ENCODE peak calls at places on chromosomes 12 and 14, in seven cellular contexts. H is cardiac muscle cell, S is A549, W is prostate gland, A is ascending aorta, V is uterus, N is foreskin fibroblast. K is an unnamed sample.

GRCh38 chr14:80385340-80385739 is 174.0 kb upstream of the DIO2 start:
- DNase-seq in V (no peak), H (no peak), N (no peak), W (no peak), A (no peak), S (no peak), K (no peak)

GRCh38 chr12:81077686-81078441 is at the start of gene ACSS3:
- DNase-seq in S (no peak), N (peak; percentile 17), A (peak; percentile 78), W (peak; percentile 49), V (peak; percentile 56), H (peak; percentile 84), K (no peak)

GRCh38 chr14:21852061-21852664 is 178.5 kb upstream of the OR4E1 start:
- DNase-seq in N (no peak), V (no peak), S (no peak), W (peak; percentile 7), A (no peak), H (peak; percentile 71), K (peak; percentile 75)

GRCh38 chr12:47752552-47752951 is 6.1 kb downstream of the RAPGEF3 start:
- DNase-seq in V (no peak), N (peak; percentile 80), H (no peak), S (no peak), W (no peak), A (no peak), K (no peak)

GRCh38 chr12:113174461-113175384 is 10.6 kb downstream of the DDX54 start:
- DNase-seq in A (peak; percentile 77), H (peak; percentile 67), W (peak; percentile 41), S (peak; percentile 88), N (peak; percentile 51), V (peak; percentile 62), K (peak; percentile 33)

GRCh38 chr12:92485356-92486348 is 217.1 kb upstream of the PLEKHG7 start:
- DNase-seq in V (peak; percentile 25), N (no peak), A (no peak), W (no peak), H (no peak), S (no peak), K (no peak)

GRCh38 chr12:19648173-19648572 is 208.9 kb downstream of the AEBP2 start:
- DNase-seq in W (no peak), A (no peak), H (no peak), V (no peak), N (peak; percentile 16), S (no peak), K (no peak)

GRCh38 chr12:97404549-97404948 is 58.1 kb upstream of the RMST start:
- DNase-seq in N (no peak), V (no peak), S (peak; percentile 25), W (peak; percentile 21), A (no peak), H (peak; percentile 66), K (peak; percentile 19)

GRCh38 chr12:125454786-125455450 is 389.7 kb downstream of the AACS start:
- DNase-seq in H (no peak), W (no peak), A (no peak), V (no peak), S (no peak), N (no peak), K (no peak)

GRCh38 chr12:87425942-87426554 is 603.2 kb downstream of the C12orf50 start:
- DNase-seq in H (no peak), N (no peak), S (no peak), A (no peak), W (no peak), V (no peak), K (no peak)

GRCh38 chr12:38919191-38919590 is 13.8 kb upstream of the CPNE8 start:
- DNase-seq in A (no peak), S (no peak), W (no peak), N (no peak), H (no peak), V (no peak), K (no peak)

GRCh38 chr12:12534134-12534866 is 28.4 kb downstream of the DUSP16 start:
- DNase-seq in V (no peak), W (no peak), A (no peak), S (no peak), N (no peak), H (peak; percentile 70), K (no peak)

GRCh38 chr12:98401427-98401826 is 114.0 kb upstream of the TMPO start:
- DNase-seq in N (no peak), A (no peak), S (no peak), H (peak; percentile 44), W (no peak), V (no peak), K (no peak)

GRCh38 chr12:4041191-4041885 is 168.1 kb upstream of the PARP11 start:
- DNase-seq in W (no peak), V (no peak), S (no peak), A (no peak), N (no peak), H (no peak), K (no peak)

GRCh38 chr12:6360080-6360571 is 15.2 kb downstream of the SCNN1A start:
- DNase-seq in N (no peak), H (no peak), V (no peak), A (no peak), W (no peak), S (no peak), K (no peak)

GRCh38 chr12:8709124-8709830 is 11.5 kb downstream of the RIMKLB start:
- DNase-seq in A (no peak), W (no peak), H (no peak), S (no peak), N (peak; percentile 11), V (no peak), K (no peak)

GRCh38 chr12:104567832-104568490 is 111.2 kb downstream of the CHST11 start:
- DNase-seq in N (no peak), S (no peak), A (no peak), H (no peak), W (no peak), V (no peak), K (peak; percentile 44)

GRCh38 chr12:124774054-124774461 is 89.6 kb downstream of the SCARB1 start:
- DNase-seq in S (no peak), W (no peak), H (no peak), A (no peak), N (no peak), V (no peak), K (no peak)

GRCh38 chr14:103735022-103735421 is 19.4 kb downstream of the ZFYVE21 start:
- DNase-seq in H (no peak), V (no peak), N (no peak), W (no peak), A (peak; percentile 60), S (no peak), K (no peak)

GRCh38 chr12:75364918-75365317 is 26.0 kb upstream of the GLIPR1L2 start:
- DNase-seq in N (peak; percentile 80), H (no peak), V (no peak), A (no peak), W (no peak), S (no peak), K (no peak)

GRCh38 chr12:3319723-3320492 is 171.1 kb upstream of the PRMT8 start:
- DNase-seq in V (no peak), W (no peak), S (peak; percentile 40), N (no peak), H (no peak), A (no peak), K (no peak)

GRCh38 chr14:65709576-65709975 is 297.0 kb downstream of the FUT8 start:
- DNase-seq in N (no peak), V (no peak), W (no peak), H (no peak), S (no peak), A (no peak), K (no peak)

GRCh38 chr12:49365542-49365941 is 1.7 kb upstream of the SPATS2 start:
- DNase-seq in A (no peak), H (no peak), N (peak; percentile 59), V (no peak), W (no peak), S (no peak), K (no peak)

GRCh38 chr14:59333668-59334067 is 131.5 kb downstream of the GPR135 start:
- DNase-seq in W (peak; percentile 67), N (peak; percentile 88), H (peak; percentile 92), S (no peak), V (peak; percentile 65), A (no peak), K (no peak)
- H3K4me3 ChIP-seq in W (no peak overlapping the region), N (no peak overlapping the region), H (no peak overlapping the region), S (no peak overlapping the region), V (no peak overlapping the region), A (no peak overlapping the region), K (no peak overlapping the region)

GRCh38 chr12:132550014-132550802 is 60.2 kb downstream of the LRCOL1 start:
- DNase-seq in S (no peak), H (peak; percentile 74), W (no peak), A (no peak), V (no peak), N (peak; percentile 19), K (no peak)
- H3K4me3 ChIP-seq in S (no peak overlapping the region), H (peak overlapping the region; percentile 24), W (no peak overlapping the region), A (no peak overlapping the region), V (no peak overlapping the region), N (no peak overlapping the region), K (no peak overlapping the region)

GRCh38 chr12:121812921-121813896 is 9.4 kb downstream of the SETD1B start:
- DNase-seq in A (no peak), S (no peak), W (no peak), V (no peak), H (no peak), N (no peak), K (no peak)
- H3K4me3 ChIP-seq in A (peak overlapping the region; percentile 63), S (peak overlapping the region; percentile 53), W (peak overlapping the region; percentile 53), V (peak overlapping the region; percentile 43), H (peak overlapping the region; percentile 54), N (peak overlapping the region; percentile 67), K (no peak overlapping the region)

GRCh38 chr14:100545359-100545758 is 41.9 kb downstream of the BEGAIN start:
- DNase-seq in S (no peak), H (no peak), A (no peak), W (no peak), V (no peak), N (no peak), K (no peak)

GRCh38 chr14:100548295-100548655 is 38.9 kb downstream of the BEGAIN start:
- DNase-seq in A (no peak), S (no peak), H (no peak), V (no peak), N (no peak), W (no peak), K (no peak)

GRCh38 chr14:100547633-100548294 is 39.5 kb downstream of the BEGAIN start:
- DNase-seq in S (no peak), W (peak; percentile 77), H (no peak), A (peak; percentile 76), N (peak; percentile 65), V (peak; percentile 79), K (peak; percentile 78)

GRCh38 chr14:100544506-100545141 is 42.6 kb downstream of the BEGAIN start:
- DNase-seq in A (no peak), S (no peak), N (no peak), W (no peak), H (no peak), V (no peak), K (no peak)

DNA sequence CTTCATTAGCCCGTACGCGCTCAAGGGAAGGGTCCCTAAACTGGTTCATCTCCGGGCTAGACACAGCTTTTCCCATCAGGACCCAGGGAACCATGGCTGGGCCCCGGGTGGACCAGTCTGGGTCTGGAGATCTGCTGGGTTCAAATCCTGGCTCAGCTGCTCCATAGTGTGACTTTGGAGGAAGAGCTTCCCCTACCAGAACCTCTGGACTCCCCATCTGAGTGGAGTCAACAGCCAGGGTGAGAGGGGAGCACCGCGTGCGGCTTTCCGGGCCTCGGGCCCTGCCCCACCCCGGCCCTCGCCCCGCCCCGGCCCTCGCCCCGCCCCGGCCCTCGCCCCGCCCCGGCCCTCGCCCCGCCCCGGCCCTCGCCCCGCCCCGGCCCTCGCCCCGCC is 41.2 kb downstream of the BEGAIN start:
- DNase-seq in W (no peak), A (no peak), H (no peak), S (no peak), V (peak; percentile 58), N (no peak), K (no peak)
- H3K4me3 ChIP-seq in W (no peak overlapping the region), A (peak overlapping the region; percentile 34), H (no peak overlapping the region), S (peak overlapping the region; percentile 37), V (peak overlapping the region; percentile 26), N (no peak overlapping the region), K (peak overlapping the region; percentile 9)

GRCh38 chr12:26032719-26033241 is 74.3 kb downstream of the RASSF8 start:
- DNase-seq in S (no peak), W (no peak), N (no peak), H (no peak), A (no peak), V (no peak), K (no peak)
- H3K4me3 ChIP-seq in S (no peak overlapping the region), W (no peak overlapping the region), N (no peak overlapping the region), H (no peak overlapping the region), A (no peak overlapping the region), V (no peak overlapping the region), K (no peak overlapping the region)

K was measured in Jurkat, Clone E6-1.